ENCODE peak calls at places on chromosome 7, in nine cellular contexts. D, A, Y, G, J, T, Q, K and S are unnamed samples.

GRCh38 chr7:96321670-96322372 is at the start of gene SLC25A13:
- DNase-seq in D (peak; percentile 98), A (peak; percentile 33), Y (peak; percentile 90), G (peak; percentile 95), J (peak; percentile 90), T (peak; percentile 41), Q (no peak), K (peak; percentile 53), S (peak; percentile 97)

GRCh38 chr7:44062180-44062902 is 3.0 kb downstream of the PGAM2 start:
- DNase-seq in D (peak; percentile 81), A (no peak), Y (no peak), G (peak; percentile 18), J (no peak), T (no peak), Q (no peak), K (no peak), S (peak; percentile 76)

GRCh38 chr7:158284121-158284520 is 303.5 kb downstream of the PTPRN2 start:
- DNase-seq in D (no peak), A (no peak), Y (no peak), G (no peak), J (no peak), T (no peak), Q (no peak), K (no peak), S (peak; percentile 58)

GRCh38 chr7:157273208-157274202 is 63.3 kb upstream of the DNAJB6 start:
- DNase-seq in D (peak; percentile 84), A (peak; percentile 46), Y (peak; percentile 87), G (peak; percentile 62), J (peak; percentile 62), T (peak; percentile 59), Q (peak; percentile 52), K (peak; percentile 48), S (peak; percentile 91)

GRCh38 chr7:106143711-106144347 is 31.7 kb upstream of the SYPL1 start:
- DNase-seq in D (no peak), A (no peak), Y (no peak), G (no peak), J (no peak), T (no peak), Q (no peak), K (no peak), S (no peak)

GRCh38 chr7:5282464-5283316 is at the start of gene SLC29A4:
- DNase-seq in D (no peak), A (no peak), Y (peak; percentile 45), G (peak; percentile 65), J (no peak), T (no peak), Q (no peak), K (no peak), S (no peak)

GRCh38 chr7:76333388-76334101 is 25.2 kb downstream of the YWHAG start:
- DNase-seq in D (peak; percentile 90), A (no peak), Y (no peak), G (peak; percentile 80), J (no peak), T (no peak), Q (no peak), K (no peak), S (no peak)

GRCh38 chr7:133510326-133511055 is 257.6 kb downstream of the EXOC4 start:
- DNase-seq in D (no peak), A (no peak), Y (peak; percentile 24), G (no peak), J (no peak), T (peak; percentile 63), Q (no peak), K (no peak), S (no peak)

GRCh38 chr7:79936281-79936983 is 198.2 kb upstream of the GNAI1 start:
- DNase-seq in D (no peak), A (no peak), Y (no peak), G (no peak), J (peak; percentile 28), T (peak; percentile 62), Q (no peak), K (peak; percentile 40), S (no peak)

GRCh38 chr7:128172963-128173362 is 68.1 kb upstream of the LEP start:
- DNase-seq in D (no peak), A (no peak), Y (no peak), G (no peak), J (no peak), T (no peak), Q (no peak), K (no peak), S (no peak)

GRCh38 chr7:54781356-54781912 is 22.4 kb upstream of the SEC61G start:
- DNase-seq in D (no peak), A (no peak), Y (no peak), G (no peak), J (no peak), T (no peak), Q (no peak), K (no peak), S (no peak)

GRCh38 chr7:71332226-71332625 is 200.3 kb downstream of the GALNT17 start:
- DNase-seq in D (no peak), A (no peak), Y (no peak), G (no peak), J (no peak), T (no peak), Q (no peak), K (no peak), S (no peak)

GRCh38 chr7:135160858-135161653 is 9.5 kb downstream of the CYREN start:
- DNase-seq in D (no peak), A (no peak), Y (no peak), G (no peak), J (no peak), T (no peak), Q (peak; percentile 40), K (no peak), S (peak; percentile 78)

GRCh38 chr7:118245267-118246040 is 20.9 kb downstream of the ANKRD7 start:
- DNase-seq in D (no peak), A (no peak), Y (peak; percentile 0), G (no peak), J (peak; percentile 37), T (no peak), Q (peak; percentile 24), K (no peak), S (no peak)

GRCh38 chr7:16421333-16422099 is at the start of gene CRPPA:
- DNase-seq in D (peak; percentile 83), A (peak; percentile 23), Y (peak; percentile 73), G (peak; percentile 37), J (peak; percentile 63), T (peak; percentile 83), Q (no peak), K (no peak), S (peak; percentile 84)